ENCODE peak calls at places on chromosomes 12 and 14, in five cellular contexts. P is PC-3, M is IMR-90, J is thoracic aorta, S is neuronal stem cell. W is an unnamed sample.

GRCh38 chr12:75878382-75878720 is 153.2 kb downstream of the PHLDA1 start:
- DNase-seq in J (no peak), S (no peak), M (peak; percentile 93), P (no peak), W (peak; percentile 60)

GRCh38 chr12:23950775-23951391 is 1.4 kb upstream of the SOX5 start:
- DNase-seq in P (no peak), J (no peak), S (peak; percentile 73), M (peak; percentile 17), W (no peak)

GRCh38 chr12:104747956-104748355 is 210.1 kb downstream of the SLC41A2 start:
- DNase-seq in J (no peak), P (no peak), S (no peak), M (no peak), W (no peak)

GRCh38 chr14:72891666-72892102 is 2.2 kb downstream of the DPF3 start:
- DNase-seq in J (no peak), M (no peak), P (no peak), S (no peak), W (no peak)

GRCh38 chr12:55072093-55072492 is 52.3 kb downstream of the NEUROD4 start:
- DNase-seq in S (no peak), M (no peak), P (peak; percentile 71), J (no peak), W (peak; percentile 69)

GRCh38 chr14:103314496-103315277 is 19.4 kb upstream of the EIF5 start:
- DNase-seq in P (no peak), S (no peak), J (no peak), M (no peak), W (peak; percentile 16)

GRCh38 chr12:45612044-45612794 is 117.3 kb upstream of the ARID2 start:
- DNase-seq in J (no peak), S (no peak), P (peak; percentile 39), M (peak; percentile 67), W (no peak)

GRCh38 chr12:164207-164606 is 49.8 kb downstream of the SLC6A12 start:
- DNase-seq in M (no peak), P (no peak), J (no peak), S (no peak), W (no peak)

GRCh38 chr12:124827588-124828184 is 36.0 kb downstream of the SCARB1 start:
- DNase-seq in M (no peak), S (no peak), P (peak; percentile 51), J (no peak), W (no peak)

GRCh38 chr14:89365071-89365801 is 51.8 kb downstream of the FOXN3 start:
- DNase-seq in M (peak; percentile 59), S (no peak), P (no peak), J (no peak), W (no peak)

GRCh38 chr12:38761636-38762342 is 143.6 kb downstream of the CPNE8 start:
- DNase-seq in S (no peak), J (no peak), M (no peak), P (no peak), W (no peak)

GRCh38 chr14:55689971-55690871 is 110.2 kb downstream of the KTN1 start:
- DNase-seq in J (no peak), P (peak; percentile 83), M (no peak), S (no peak), W (peak; percentile 22)

GRCh38 chr14:56963381-56963780 is 153.1 kb upstream of the OTX2 start:
- DNase-seq in S (no peak), P (no peak), J (no peak), M (no peak), W (no peak)

GRCh38 chr14:98984719-98985041 is 287.3 kb downstream of the BCL11B start:
- DNase-seq in P (no peak), S (no peak), J (no peak), M (no peak), W (peak; percentile 79)

GRCh38 chr12:57319678-57320469 is 68.9 kb upstream of the STAC3 start:
- DNase-seq in M (no peak), S (no peak), J (no peak), P (no peak), W (peak; percentile 4)

GRCh38 chr14:32727827-32728226 is 210.9 kb upstream of the NPAS3 start:
- DNase-seq in J (no peak), S (no peak), M (no peak), P (no peak), W (no peak)

GRCh38 chr14:94132285-94132887 is 3.0 kb upstream of the IFI27L2 start:
- DNase-seq in P (peak; percentile 78), J (no peak), S (peak; percentile 71), M (peak; percentile 70), W (peak; percentile 78)

GRCh38 chr14:47674148-47674545 is 1.3 kb downstream of the MDGA2 start:
- DNase-seq in J (no peak), M (no peak), P (no peak), S (no peak), W (peak; percentile 42)

DNA sequence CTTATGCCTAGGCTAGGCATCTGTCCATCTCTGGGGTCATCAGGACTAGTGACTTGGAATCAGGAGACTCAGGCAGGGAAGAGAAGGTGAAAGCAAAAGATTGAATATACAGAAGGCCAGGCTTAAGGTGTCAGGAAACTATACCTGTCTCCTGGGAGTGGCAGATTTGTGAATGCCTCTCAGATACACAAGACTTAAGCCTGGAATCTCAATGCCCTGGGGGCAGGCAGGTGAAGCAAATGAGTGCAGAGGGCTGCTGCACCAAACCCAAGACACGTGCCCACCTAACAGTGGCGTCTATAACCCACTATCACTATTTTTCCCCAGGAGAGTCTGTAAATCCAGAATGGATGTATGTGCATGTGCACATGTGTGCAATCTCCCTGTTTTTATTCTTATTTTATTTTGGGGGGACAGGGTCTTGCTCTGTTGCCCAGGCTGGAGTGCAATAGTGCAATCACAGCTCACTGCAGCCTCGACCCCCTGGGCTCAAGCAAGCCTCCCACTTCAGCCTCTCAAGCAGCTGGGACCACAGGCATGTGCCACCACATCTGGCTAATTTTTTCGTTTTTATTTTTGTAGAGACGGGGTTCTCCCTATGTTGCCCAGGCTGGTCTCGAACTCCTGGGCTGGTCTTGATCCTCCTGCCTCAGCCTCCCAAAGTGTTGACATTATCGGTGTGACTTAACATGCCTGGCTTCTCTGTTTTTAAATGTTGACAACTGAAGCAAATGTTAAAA is 31.9 kb upstream of the FOS start:
- DNase-seq in P (no peak), J (no peak), S (no peak), M (no peak), W (no peak)
- H3K4me1 ChIP-seq in P (no peaks in the 10 kb centered on the region), J (no peaks in the 10 kb centered on the region), S (peaks cover 2% of the 10 kb centered on the region), M (no peaks in the 10 kb centered on the region), W (no peaks in the 10 kb centered on the region)

GRCh38 chr12:121793836-121794531 is 496 bp upstream of the RHOF start:
- DNase-seq in P (peak; percentile 98), J (no peak), M (peak; percentile 89), S (peak; percentile 89), W (peak; percentile 95)

GRCh38 chr12:121791671-121792496 is 1.6 kb downstream of the RHOF start:
- DNase-seq in S (no peak), M (no peak), J (no peak), P (peak; percentile 96), W (no peak)

GRCh38 chr12:121794532-121795028 is 1.1 kb upstream of the RHOF start:
- DNase-seq in M (no peak), J (no peak), S (no peak), P (no peak), W (no peak)

GRCh38 chr12:121792607-121793500 is 634 bp downstream of the RHOF start:
- DNase-seq in S (no peak), J (no peak), P (peak; percentile 36), M (no peak), W (peak; percentile 59)

DNA sequence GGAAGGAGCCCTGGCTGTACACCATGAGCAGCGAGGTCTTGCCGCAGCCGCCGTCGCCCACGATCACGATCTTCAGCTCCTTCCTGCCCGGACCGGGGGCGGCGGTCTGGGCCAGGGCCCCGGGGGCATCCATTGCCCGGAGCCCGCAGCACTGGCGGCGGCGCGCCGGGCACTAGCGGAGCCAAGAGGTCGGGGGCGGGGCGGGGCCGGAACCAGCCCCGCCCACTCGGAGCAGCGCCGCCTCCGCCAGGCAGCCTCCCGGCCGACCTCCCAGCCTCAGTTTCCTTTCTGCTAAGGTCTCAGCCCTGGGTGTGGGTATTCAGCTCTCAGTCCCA is at the start of gene RHOF:
- DNase-seq in P (peak; percentile 73), S (no peak), M (no peak), J (no peak), W (no peak)
- H3K4me1 ChIP-seq in P (peaks cover 80% of the 10 kb centered on the region), S (peaks cover 22% of the 10 kb centered on the region), M (peaks cover 21% of the 10 kb centered on the region), J (peaks cover 33% of the 10 kb centered on the region), W (peaks cover 15% of the 10 kb centered on the region)

GRCh38 chr12:94205738-94206310 is 57.4 kb downstream of the PLXNC1 start:
- DNase-seq in P (no peak), M (no peak), J (no peak), S (no peak), W (no peak)

GRCh38 chr12:94204647-94205247 is 56.4 kb downstream of the PLXNC1 start:
- DNase-seq in P (no peak), M (no peak), S (no peak), J (no peak), W (no peak)

GRCh38 chr12:94208433-94208921 is 60.1 kb downstream of the PLXNC1 start:
- DNase-seq in J (no peak), S (no peak), P (no peak), M (no peak), W (no peak)

GRCh38 chr12:94207467-94208432 is 59.4 kb downstream of the PLXNC1 start:
- DNase-seq in M (no peak), J (no peak), P (peak; percentile 20), S (no peak), W (no peak)

GRCh38 chr12:94206886-94207285 is 58.5 kb downstream of the PLXNC1 start:
- DNase-seq in M (no peak), S (no peak), P (peak; percentile 85), J (no peak), W (no peak)
- H3K4me1 ChIP-seq in M (no peaks in the 10 kb centered on the region), S (peaks cover 2% of the 10 kb centered on the region), P (peaks cover 19% of the 10 kb centered on the region), J (peaks cover 14% of the 10 kb centered on the region), W (no peaks in the 10 kb centered on the region)

DNA sequence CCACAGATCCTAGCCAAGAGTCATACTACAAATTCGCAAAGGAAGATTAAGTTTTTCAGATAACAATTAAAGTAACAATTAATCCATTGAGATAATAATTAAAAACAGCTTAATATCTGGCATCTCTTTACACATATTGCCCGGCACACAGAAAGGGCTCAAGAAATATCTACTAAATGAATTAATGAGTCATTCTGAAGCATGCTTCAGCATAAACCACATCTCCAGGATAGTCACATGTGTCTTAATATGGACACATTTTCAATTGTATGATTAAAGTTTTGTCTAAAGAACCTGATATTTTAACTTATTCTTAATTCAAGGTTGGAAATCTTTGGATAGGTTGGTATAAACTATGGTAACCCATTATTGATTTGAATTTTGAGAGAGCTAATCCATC is 9.6 kb downstream of the ITPR2 start:
- DNase-seq in P (peak; percentile 31), J (no peak), M (peak; percentile 51), S (no peak), W (no peak)
- H3K4me1 ChIP-seq in P (peaks cover 11% of the 10 kb centered on the region), J (peaks cover 3% of the 10 kb centered on the region), M (no peaks in the 10 kb centered on the region), S (no peaks in the 10 kb centered on the region), W (no peaks in the 10 kb centered on the region)

W was measured in mesendoderm.